ENCODE peak calls at places on chromosomes 2 and 18, in nine cellular contexts. D, J, M, K, B, G, I, P and C are unnamed samples.

GRCh38 chr18:57813245-57813644 is 10.1 kb upstream of the ATP8B1 start:
- DNase-seq in M (no peak), J (no peak), K (no peak), D (peak), G (peak), B (no peak), P (no peak), I (no peak), C (no peak)

GRCh38 chr2:429575-430254 is 141.8 kb upstream of the ALKAL2 start:
- DNase-seq in D (no peak), I (no peak), M (no peak), G (no peak), P (no peak), J (no peak), B (peak), K (no peak), C (no peak)

GRCh38 chr2:149125031-149125725 is 86.7 kb downstream of the LYPD6B start:
- DNase-seq in B (no peak), K (no peak), J (no peak), I (no peak), P (no peak), G (no peak), M (no peak), D (no peak), C (no peak)

GRCh38 chr2:177338177-177338721 is 54.3 kb upstream of the AGPS start:
- DNase-seq in M (no peak), P (no peak), J (no peak), G (peak), I (no peak), B (no peak), D (peak), K (no peak), C (no peak)

GRCh38 chr2:11129598-11130449 is 25.4 kb upstream of the SLC66A3 start:
- DNase-seq in J (peak), K (peak), P (no peak), G (no peak), D (peak), I (peak), B (peak), M (no peak), C (peak)

GRCh38 chr2:231781798-231782726 is 980 bp upstream of the PDE6D start:
- DNase-seq in B (peak), G (peak), K (no peak), I (no peak), M (no peak), P (peak), D (peak), J (peak), C (peak)

GRCh38 chr2:214801068-214801467 is 8.4 kb downstream of the BARD1 start:
- DNase-seq in K (no peak), D (no peak), G (no peak), J (no peak), P (no peak), I (no peak), M (no peak), B (no peak), C (no peak)

GRCh38 chr2:16336916-16337315 is 328.7 kb downstream of the CYRIA start:
- DNase-seq in K (no peak), J (no peak), M (no peak), D (no peak), G (no peak), P (no peak), I (no peak), B (no peak), C (no peak)

GRCh38 chr18:59694824-59695223 is 2.4 kb downstream of the CCBE1 start:
- DNase-seq in K (no peak), G (no peak), P (no peak), D (no peak), B (no peak), I (no peak), M (no peak), J (no peak), C (no peak)

GRCh38 chr2:33014268-33014667 is 67.5 kb downstream of the LTBP1 start:
- DNase-seq in D (no peak), M (no peak), J (no peak), K (no peak), B (no peak), I (no peak), P (no peak), G (peak), C (no peak)

GRCh38 chr2:170371231-170371630 is 193.3 kb downstream of the MYO3B start:
- DNase-seq in P (no peak), I (no peak), D (no peak), G (no peak), J (no peak), M (no peak), K (no peak), B (no peak), C (no peak)

GRCh38 chr2:37029758-37030157 is 54.4 kb downstream of the HEATR5B start:
- DNase-seq in B (no peak), I (no peak), G (no peak), K (no peak), P (no peak), D (no peak), M (no peak), J (no peak), C (no peak)

GRCh38 chr2:37020212-37020886 is 54.0 kb upstream of the STRN start:
- DNase-seq in P (peak), J (no peak), B (peak), G (no peak), K (no peak), I (no peak), D (no peak), M (no peak), C (no peak)

GRCh38 chr2:37020887-37021796 is 54.8 kb upstream of the STRN start:
- DNase-seq in B (no peak), D (no peak), G (no peak), P (no peak), K (no peak), I (no peak), M (no peak), J (no peak), C (no peak)

GRCh38 chr2:37026050-37026449 is 58.1 kb downstream of the HEATR5B start:
- DNase-seq in I (no peak), P (no peak), G (no peak), M (no peak), J (peak), B (no peak), D (peak), K (no peak), C (no peak)
- TF ChIP-seq CTCF in I (peak), P (no peak), G (no peak), M (no peak), J (no peak), B (no peak), D (peak), K (peak), C (no peak)

DNA sequence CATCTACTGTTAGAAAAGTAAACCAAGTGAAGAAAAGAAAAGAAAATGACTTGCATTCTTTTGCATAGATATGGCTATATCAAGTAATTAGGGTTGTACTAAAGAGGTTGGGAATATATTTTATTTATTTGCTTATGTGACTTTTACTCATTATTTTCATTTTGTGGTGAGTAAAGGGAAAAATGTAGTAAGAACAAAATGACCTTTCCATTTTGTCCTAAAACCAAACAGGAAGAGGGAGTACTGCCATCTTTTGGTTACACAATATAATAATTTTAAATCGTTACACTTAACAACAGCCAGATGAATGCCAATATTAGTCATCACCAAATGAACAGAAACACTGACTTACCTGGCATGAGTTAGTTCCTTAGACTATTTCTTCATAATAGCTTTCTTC is 47.3 kb upstream of the NDUFV2 start:
- DNase-seq in G (peak), D (peak), P (no peak), J (no peak), K (peak), B (no peak), I (no peak), M (no peak), C (peak)
- TF ChIP-seq CTCF in G (peak), D (peak), P (peak), J (no peak), K (peak), B (no peak), I (no peak), M (peak), C (no peak)

GRCh38 chr2:85178154-85178553 is 45.0 kb downstream of the TCF7L1 start:
- DNase-seq in P (no peak), B (no peak), G (no peak), J (no peak), D (peak), K (no peak), I (no peak), M (no peak), C (no peak)

GRCh38 chr2:85177031-85177824 is 44.0 kb downstream of the TCF7L1 start:
- DNase-seq in J (no peak), K (no peak), G (no peak), D (no peak), I (no peak), P (no peak), M (no peak), B (no peak), C (no peak)

GRCh38 chr2:85174943-85175342 is 41.8 kb downstream of the TCF7L1 start:
- DNase-seq in G (no peak), D (no peak), B (no peak), I (no peak), J (no peak), P (no peak), M (no peak), K (no peak), C (no peak)

GRCh38 chr2:85173909-85174308 is 40.7 kb downstream of the TCF7L1 start:
- DNase-seq in K (no peak), J (no peak), D (no peak), B (no peak), M (no peak), P (no peak), G (no peak), I (no peak), C (no peak)

GRCh38 chr2:85175369-85176299 is 42.4 kb downstream of the TCF7L1 start:
- DNase-seq in J (no peak), D (peak), B (no peak), M (no peak), G (no peak), I (peak), P (peak), K (no peak), C (no peak)
- TF ChIP-seq CTCF in J (no peak), D (no peak), B (no peak), M (no peak), G (no peak), I (no peak), P (no peak), K (no peak), C (no peak)

GRCh38 chr2:74530239-74531161 is 767 bp downstream of the HTRA2 start:
- DNase-seq in I (peak), B (peak), M (peak), P (peak), K (peak), J (peak), G (peak), D (peak), C (peak)

GRCh38 chr2:74531666-74532065 is 1.9 kb downstream of the HTRA2 start:
- DNase-seq in J (no peak), I (no peak), K (no peak), M (no peak), B (no peak), P (no peak), D (no peak), G (no peak), C (no peak)

GRCh38 chr2:74533464-74533863 is 3.7 kb downstream of the HTRA2 start:
- DNase-seq in M (no peak), D (no peak), K (no peak), G (no peak), B (no peak), J (no peak), P (no peak), I (no peak), C (no peak)

GRCh38 chr2:74534411-74534810 is 4.7 kb downstream of the HTRA2 start:
- DNase-seq in B (no peak), D (no peak), J (no peak), K (no peak), G (no peak), I (no peak), M (no peak), P (no peak), C (no peak)

GRCh38 chr2:74532222-74532621 is 2.5 kb downstream of the HTRA2 start:
- DNase-seq in I (no peak), J (no peak), G (peak), P (no peak), D (peak), M (no peak), K (peak), B (no peak), C (peak)
- TF ChIP-seq CTCF in I (no peak), J (no peak), G (peak), P (peak), D (peak), M (peak), K (peak), B (no peak), C (peak)